ENCODE peak calls at places on chromosomes 6 and 20, in ten cellular contexts. One of them, this sample, is unnamed.

GRCh38 chr6:158002951-158003853 is 21.5 kb downstream of the SYNJ2 start:
- DNase-seq in RWPE1: no peak
- DNase-seq in CD8-positive, alpha-beta memory T cell: no peak
- DNase-seq in non-pigmented ciliary epithelial cell: peak
- DNase-seq in left ventricle myocardium superior: peak
- DNase-seq in PC-3: no peak
- DNase-seq in COR-L47: no peak
- DNase-seq in heart left ventricle: peak
- DNase-seq in WTC11: no peak
- DNase-seq in endothelial cell: no peak
- DNase-seq in this sample: peak

GRCh38 chr20:38152175-38153010 is 12.7 kb downstream of the TGM2 start:
- DNase-seq in CD8-positive, alpha-beta memory T cell: no peak
- DNase-seq in endothelial cell: no peak
- DNase-seq in COR-L47: peak
- DNase-seq in RWPE1: peak
- DNase-seq in left ventricle myocardium superior: peak
- DNase-seq in WTC11: no peak
- DNase-seq in heart left ventricle: peak
- DNase-seq in non-pigmented ciliary epithelial cell: no peak
- DNase-seq in PC-3: peak
- DNase-seq in this sample: peak

GRCh38 chr6:15399651-15400470 is 154.0 kb downstream of the JARID2 start:
- DNase-seq in heart left ventricle: peak
- DNase-seq in RWPE1: no peak
- DNase-seq in CD8-positive, alpha-beta memory T cell: no peak
- DNase-seq in left ventricle myocardium superior: peak
- DNase-seq in WTC11: no peak
- DNase-seq in PC-3: peak
- DNase-seq in non-pigmented ciliary epithelial cell: peak
- DNase-seq in COR-L47: peak
- DNase-seq in endothelial cell: peak
- DNase-seq in this sample: peak

GRCh38 chr6:43257746-43258145 is 14.5 kb downstream of the TTBK1 start:
- DNase-seq in non-pigmented ciliary epithelial cell: no peak
- DNase-seq in PC-3: no peak
- DNase-seq in COR-L47: no peak
- DNase-seq in CD8-positive, alpha-beta memory T cell: peak
- DNase-seq in WTC11: no peak
- DNase-seq in RWPE1: no peak
- DNase-seq in left ventricle myocardium superior: no peak
- DNase-seq in heart left ventricle: no peak
- DNase-seq in endothelial cell: no peak
- DNase-seq in this sample: no peak

GRCh38 chr6:2376429-2377355 is 131.3 kb upstream of the GMDS start:
- DNase-seq in non-pigmented ciliary epithelial cell: no peak
- DNase-seq in endothelial cell: no peak
- DNase-seq in heart left ventricle: no peak
- DNase-seq in WTC11: no peak
- DNase-seq in CD8-positive, alpha-beta memory T cell: no peak
- DNase-seq in PC-3: peak
- DNase-seq in COR-L47: no peak
- DNase-seq in RWPE1: peak
- DNase-seq in left ventricle myocardium superior: no peak
- DNase-seq in this sample: no peak

GRCh38 chr6:53369876-53370515 is 21.2 kb upstream of the ELOVL5 start:
- DNase-seq in left ventricle myocardium superior: no peak
- DNase-seq in COR-L47: peak
- DNase-seq in WTC11: no peak
- DNase-seq in non-pigmented ciliary epithelial cell: no peak
- DNase-seq in PC-3: no peak
- DNase-seq in RWPE1: no peak
- DNase-seq in heart left ventricle: no peak
- DNase-seq in endothelial cell: no peak
- DNase-seq in CD8-positive, alpha-beta memory T cell: no peak
- DNase-seq in this sample: no peak

GRCh38 chr6:137291441-137291840 is 72.3 kb upstream of the IFNGR1 start:
- DNase-seq in left ventricle myocardium superior: no peak
- DNase-seq in non-pigmented ciliary epithelial cell: no peak
- DNase-seq in RWPE1: peak
- DNase-seq in PC-3: peak
- DNase-seq in endothelial cell: no peak
- DNase-seq in CD8-positive, alpha-beta memory T cell: no peak
- DNase-seq in COR-L47: no peak
- DNase-seq in WTC11: no peak
- DNase-seq in heart left ventricle: peak
- DNase-seq in this sample: no peak

GRCh38 chr6:144327081-144327480 is 41.9 kb downstream of the UTRN start:
- DNase-seq in CD8-positive, alpha-beta memory T cell: no peak
- DNase-seq in heart left ventricle: no peak
- DNase-seq in WTC11: no peak
- DNase-seq in endothelial cell: no peak
- DNase-seq in left ventricle myocardium superior: no peak
- DNase-seq in COR-L47: no peak
- DNase-seq in PC-3: no peak
- DNase-seq in non-pigmented ciliary epithelial cell: no peak
- DNase-seq in RWPE1: peak
- DNase-seq in this sample: peak

GRCh38 chr6:157762636-157763035 is 60.4 kb upstream of the SNX9 start:
- DNase-seq in CD8-positive, alpha-beta memory T cell: no peak
- DNase-seq in heart left ventricle: no peak
- DNase-seq in left ventricle myocardium superior: no peak
- DNase-seq in RWPE1: no peak
- DNase-seq in WTC11: no peak
- DNase-seq in PC-3: no peak
- DNase-seq in non-pigmented ciliary epithelial cell: no peak
- DNase-seq in COR-L47: no peak
- DNase-seq in endothelial cell: no peak
- DNase-seq in this sample: no peak

This sample was measured in ovary.